ENCODE peak calls at places on chromosomes 16 and 17, in seven cellular contexts. P is astrocyte of the spinal cord, N is M059J, G is NCI-H446, T is HEK293T, Z is GM23338, L is NCI-H748 treated with DMSO at 0.1 percent for 48 hours. X is an unnamed sample.

GRCh38 chr16:27315333-27316037 is 1.7 kb downstream of the IL4R start:
- DNase-seq in G (no peak), T (no peak), P (peak), N (peak), L (no peak), Z (peak), X (no peak)

GRCh38 chr17:76353004-76353598 is 615 bp downstream of the PRPSAP1 start:
- DNase-seq in P (no peak), N (peak), G (no peak), T (no peak), L (no peak), Z (peak), X (no peak)

GRCh38 chr16:11586856-11587642 is at the start of gene LITAF:
- DNase-seq in N (peak), L (no peak), P (no peak), G (peak), Z (peak), T (peak), X (peak)

GRCh38 chr16:74868501-74868900 is 93.9 kb upstream of the FA2H start:
- DNase-seq in G (no peak), N (peak), Z (peak), P (peak), T (no peak), L (no peak), X (no peak)

GRCh38 chr16:17365591-17366298 is 105.0 kb downstream of the XYLT1 start:
- DNase-seq in N (peak), G (peak), L (no peak), T (no peak), P (no peak), Z (no peak), X (no peak)

GRCh38 chr16:3907586-3907985 is 27.1 kb upstream of the CREBBP start:
- DNase-seq in T (no peak), P (no peak), L (no peak), N (no peak), G (no peak), Z (peak), X (no peak)

GRCh38 chr16:85425061-85425662 is 188.0 kb upstream of the GSE1 start:
- DNase-seq in G (no peak), N (no peak), P (no peak), Z (no peak), T (no peak), L (no peak), X (no peak)

GRCh38 chr17:38911081-38911730 is 14.2 kb upstream of the LASP1NB start:
- DNase-seq in G (no peak), N (no peak), L (no peak), Z (no peak), T (no peak), P (no peak), X (no peak)

GRCh38 chr16:26214694-26215093 is 522.9 kb downstream of the HS3ST4 start:
- DNase-seq in G (no peak), T (no peak), L (no peak), Z (no peak), P (no peak), N (peak), X (no peak)

GRCh38 chr17:77465358-77466041 is 324.7 kb downstream of the SEC14L1 start:
- DNase-seq in Z (peak), P (peak), N (peak), G (no peak), T (no peak), L (no peak), X (no peak)

GRCh38 chr17:4840893-4841242 is 7.7 kb downstream of the MINK1 start:
- DNase-seq in Z (no peak), N (no peak), G (no peak), P (no peak), T (no peak), L (no peak), X (no peak)

GRCh38 chr16:87728026-87728425 is 37.8 kb downstream of the KLHDC4 start:
- DNase-seq in G (no peak), N (no peak), P (peak), T (no peak), L (no peak), Z (no peak), X (peak)

GRCh38 chr17:57067162-57067561 is 17.9 kb upstream of the AKAP1 start:
- DNase-seq in N (no peak), L (no peak), P (no peak), G (no peak), Z (no peak), T (no peak), X (no peak)

GRCh38 chr16:86571197-86571915 is 4.7 kb downstream of the FOXC2 start:
- DNase-seq in L (no peak), G (no peak), P (no peak), T (no peak), N (no peak), Z (no peak), X (no peak)

GRCh38 chr16:64343061-64343819 is 778.6 kb downstream of the CDH11 start:
- DNase-seq in N (no peak), L (no peak), T (no peak), G (no peak), Z (no peak), P (no peak), X (no peak)

GRCh38 chr17:68482576-68483001 is 25.3 kb upstream of the WIPI1 start:
- DNase-seq in N (no peak), Z (no peak), G (no peak), T (no peak), L (no peak), P (no peak), X (no peak)

GRCh38 chr16:58324792-58325191 is 30.0 kb upstream of the PRSS54 start:
- DNase-seq in P (no peak), G (no peak), Z (no peak), L (no peak), N (no peak), T (no peak), X (no peak)

GRCh38 chr17:66520986-66521385 is 218.6 kb downstream of the PRKCA start:
- DNase-seq in Z (no peak), G (no peak), N (no peak), T (no peak), P (no peak), L (no peak), X (no peak)

GRCh38 chr16:64416232-64417010 is 705.4 kb downstream of the CDH11 start:
- DNase-seq in G (peak), Z (no peak), T (no peak), N (peak), P (peak), L (no peak), X (no peak)

GRCh38 chr16:77738706-77739105 is 16.4 kb downstream of the NUDT7 start:
- DNase-seq in N (peak), T (no peak), G (no peak), P (no peak), L (no peak), Z (no peak), X (no peak)

GRCh38 chr17:20216154-20216815 is 207.1 kb downstream of the SPECC1 start:
- DNase-seq in L (no peak), Z (no peak), T (no peak), G (no peak), P (no peak), N (no peak), X (no peak)

GRCh38 chr16:87380875-87381274 is 2.7 kb downstream of the FBXO31 start:
- DNase-seq in Z (no peak), N (peak), L (no peak), T (no peak), G (no peak), P (peak), X (no peak)

GRCh38 chr17:40518401-40519088 is 17.1 kb upstream of the TNS4 start:
- DNase-seq in L (no peak), N (peak), G (no peak), P (no peak), T (no peak), Z (peak), X (no peak)

GRCh38 chr16:14472357-14472756 is 157.7 kb downstream of the PARN start:
- DNase-seq in T (no peak), P (no peak), Z (no peak), L (no peak), N (no peak), G (no peak), X (no peak)

GRCh38 chr17:10316986-10317834 is 55.6 kb downstream of the MYH13 start:
- DNase-seq in Z (peak), L (no peak), P (peak), G (peak), T (peak), N (peak), X (peak)

GRCh38 chr17:81231766-81232581 is 6.9 kb downstream of the TEPSIN start:
- DNase-seq in P (no peak), Z (no peak), G (no peak), N (no peak), L (no peak), T (no peak), X (no peak)

GRCh38 chr16:54890381-54890780 is 40.3 kb upstream of the IRX5 start:
- DNase-seq in L (no peak), T (no peak), N (no peak), P (no peak), G (no peak), Z (no peak), X (no peak)

GRCh38 chr17:50051082-50051576 is 4.8 kb upstream of the ITGA3 start:
- DNase-seq in P (peak), N (peak), L (no peak), Z (no peak), G (no peak), T (no peak), X (no peak)

GRCh38 chr16:12961621-12962020 is 60.2 kb downstream of the SHISA9 start:
- DNase-seq in T (no peak), L (no peak), P (no peak), G (no peak), Z (no peak), N (no peak), X (no peak)

GRCh38 chr17:44767493-44767892 is 8.7 kb downstream of the ADAM11 start:
- DNase-seq in T (no peak), G (no peak), P (no peak), N (no peak), Z (no peak), L (no peak), X (no peak)

GRCh38 chr16:17437142-17437720 is 33.5 kb downstream of the XYLT1 start:
- DNase-seq in L (no peak), T (no peak), P (no peak), Z (no peak), N (no peak), G (no peak), X (no peak)

GRCh38 chr17:81412490-81413093 is 17.3 kb downstream of the BAHCC1 start:
- DNase-seq in Z (no peak), L (no peak), G (no peak), T (no peak), N (no peak), P (no peak), X (no peak)

GRCh38 chr17:44221072-44221861 is 1.8 kb upstream of the UBTF start:
- DNase-seq in P (peak), G (peak), L (peak), Z (peak), T (peak), N (peak), X (peak)

GRCh38 chr16:65727534-65728137 is 605.8 kb upstream of the CDH11 start:
- DNase-seq in T (no peak), G (no peak), N (no peak), L (no peak), Z (no peak), P (no peak), X (no peak)

GRCh38 chr16:79192904-79193303 is 407.6 kb downstream of the MAF start:
- DNase-seq in N (no peak), Z (no peak), L (no peak), G (no peak), P (no peak), T (no peak), X (no peak)

X was measured in foreskin melanocyte.